ENCODE peak calls at places on chromosome 18, in eight cellular contexts. S is NB4; T is tibial nerve; K is activated naive CD4-positive, alpha-beta T cell; Y is iPS-NIHi11; A is H9; G is HEK293T; N is nucleus accumbens. R is an unnamed sample.

GRCh38 chr18:8807502-8807833 is 102.1 kb downstream of the MTCL1 start:
- DNase-seq in S (no peak), T (no peak), K (no peak), Y (no peak), A (no peak), G (no peak), N (no peak), R (no peak)

GRCh38 chr18:51727780-51728179 is 530.3 kb upstream of the MEX3C start:
- DNase-seq in S (no peak), T (no peak), K (no peak), Y (no peak), A (no peak), G (no peak), N (no peak), R (no peak)

GRCh38 chr18:13614701-13615288 is 111.6 kb downstream of the FAM210A start:
- DNase-seq in S (no peak), T (no peak), K (no peak), Y (no peak), A (no peak), G (no peak), N (no peak), R (no peak)

GRCh38 chr18:9705183-9705864 is 2.8 kb upstream of the RAB31 start:
- DNase-seq in S (peak; percentile 77), T (no peak), K (no peak), Y (no peak), A (no peak), G (peak; percentile 10), N (no peak), R (no peak)

GRCh38 chr18:50812834-50813233 is 7.0 kb downstream of the MRO start:
- DNase-seq in S (no peak), T (no peak), K (no peak), Y (no peak), A (no peak), G (no peak), N (no peak), R (no peak)

GRCh38 chr18:57954928-57955327 is 89.1 kb upstream of the NEDD4L start:
- DNase-seq in S (no peak), T (no peak), K (no peak), Y (no peak), A (no peak), G (no peak), N (no peak), R (no peak)

GRCh38 chr18:40974448-40974847 is 980.6 kb upstream of the PIK3C3 start:
- DNase-seq in S (no peak), T (no peak), K (no peak), Y (no peak), A (no peak), G (no peak), N (no peak), R (no peak)

GRCh38 chr18:67977067-67977616 is 460.6 kb upstream of the DSEL start:
- DNase-seq in S (no peak), T (no peak), K (no peak), Y (no peak), A (no peak), G (no peak), N (no peak), R (no peak)

GRCh38 chr18:23105581-23106219 is 29.6 kb upstream of the CABLES1 start:
- DNase-seq in S (no peak), T (no peak), K (no peak), Y (no peak), A (no peak), G (no peak), N (no peak), R (no peak)

GRCh38 chr18:6557470-6558245 is 142.9 kb upstream of the L3MBTL4 start:
- DNase-seq in S (no peak), T (peak; percentile 29), K (no peak), Y (peak; percentile 12), A (peak; percentile 75), G (no peak), N (no peak), R (no peak)

GRCh38 chr18:75638597-75639467 is 211.3 kb upstream of the SMIM21 start:
- DNase-seq in S (peak; percentile 28), T (no peak), K (no peak), Y (peak; percentile 55), A (peak; percentile 74), G (no peak), N (peak; percentile 78), R (no peak)

GRCh38 chr18:53906681-53907080 is 317.8 kb downstream of the MBD2 start:
- DNase-seq in S (no peak), T (no peak), K (no peak), Y (no peak), A (no peak), G (no peak), N (no peak), R (no peak)

GRCh38 chr18:51278045-51278649 is 80.7 kb upstream of the MEX3C start:
- DNase-seq in S (peak; percentile 66), T (no peak), K (no peak), Y (peak; percentile 72), A (peak; percentile 74), G (peak; percentile 39), N (peak; percentile 2), R (no peak)

GRCh38 chr18:13577091-13577697 is 149.2 kb downstream of the FAM210A start:
- DNase-seq in S (peak; percentile 76), T (no peak), K (no peak), Y (no peak), A (no peak), G (no peak), N (no peak), R (no peak)

GRCh38 chr18:63683152-63683551 is 19.6 kb upstream of the SERPINB11 start:
- DNase-seq in S (no peak), T (no peak), K (no peak), Y (peak; percentile 45), A (peak; percentile 39), G (no peak), N (no peak), R (peak; percentile 75)

GRCh38 chr18:9898792-9899549 is 13.2 kb downstream of the TXNDC2 start:
- DNase-seq in S (peak; percentile 92), T (no peak), K (no peak), Y (no peak), A (no peak), G (no peak), N (no peak), R (no peak)

GRCh38 chr18:3354506-3354905 is 92.6 kb downstream of the MYL12B start:
- DNase-seq in S (no peak), T (no peak), K (no peak), Y (no peak), A (no peak), G (no peak), N (no peak), R (no peak)

R was measured in RWPE2.